ENCODE peak calls at places on chromosomes 11 and 22, in seven cellular contexts. Q is kidney, P is fibroblast of pulmonary artery, H is astrocyte of the spinal cord, G is cardiac fibroblast, J is brain microvascular endothelial cell, A is RWPE2. U is an unnamed sample.

GRCh38 chr11:12914401-12914912 is 94.7 kb upstream of the RASSF10 start:
- DNase-seq in J (no peak), Q (peak; percentile 76), H (peak; percentile 62), A (no peak), P (peak; percentile 28), G (no peak), U (peak; percentile 90)

GRCh38 chr22:40462195-40462988 is 92.0 kb downstream of the SGSM3 start:
- DNase-seq in Q (no peak), J (no peak), H (no peak), G (no peak), A (no peak), P (no peak), U (no peak)

GRCh38 chr22:38843201-38843715 is 570 bp downstream of the NPTXR start:
- DNase-seq in A (no peak), Q (no peak), P (peak; percentile 81), G (peak; percentile 55), H (peak; percentile 69), J (peak; percentile 22), U (peak; percentile 77)

GRCh38 chr22:44454113-44454769 is 43.8 kb downstream of the RTL6 start:
- DNase-seq in H (no peak), A (no peak), J (no peak), G (no peak), Q (peak; percentile 44), P (no peak), U (no peak)

GRCh38 chr11:97754976-97755375 is 1265.8 kb upstream of the CNTN5 start:
- DNase-seq in A (no peak), J (peak; percentile 20), P (no peak), G (peak; percentile 16), H (no peak), Q (no peak), U (no peak)

GRCh38 chr11:71948314-71949027 is 19.6 kb downstream of the RNF121 start:
- DNase-seq in J (no peak), P (no peak), G (no peak), Q (no peak), A (no peak), H (no peak), U (no peak)

GRCh38 chr11:75582935-75583709 is 21.1 kb downstream of the SERPINH1 start:
- DNase-seq in A (no peak), H (peak; percentile 69), Q (peak; percentile 93), J (peak; percentile 44), P (peak; percentile 61), G (peak; percentile 62), U (peak; percentile 56)

GRCh38 chr11:120137187-120137610 is 714 bp downstream of the TRIM29 start:
- DNase-seq in P (no peak), Q (no peak), J (no peak), A (peak; percentile 47), G (no peak), H (no peak), U (no peak)

GRCh38 chr22:30197389-30197788 is 49.2 kb downstream of the LIF start:
- DNase-seq in G (no peak), A (no peak), Q (no peak), H (no peak), J (no peak), P (no peak), U (no peak)

GRCh38 chr11:10395196-10395897 is 59.7 kb upstream of the AMPD3 start:
- DNase-seq in A (no peak), G (no peak), P (no peak), Q (no peak), H (no peak), J (no peak), U (no peak)

GRCh38 chr11:78860720-78861422 is 286.2 kb upstream of the NARS2 start:
- DNase-seq in A (no peak), J (peak; percentile 35), P (peak; percentile 54), G (peak; percentile 37), H (peak; percentile 23), Q (no peak), U (peak; percentile 7)

GRCh38 chr11:42171046-42171445 is 711.6 kb upstream of the LRRC4C start:
- DNase-seq in H (no peak), J (no peak), A (no peak), G (peak; percentile 5), P (peak; percentile 60), Q (no peak), U (no peak)

GRCh38 chr11:11173316-11174025 is 179.6 kb downstream of the CSNK2A3 start:
- DNase-seq in Q (no peak), G (no peak), J (no peak), A (no peak), H (no peak), P (no peak), U (no peak)

GRCh38 chr11:94849836-94850235 is 81.7 kb downstream of the AMOTL1 start:
- DNase-seq in H (peak; percentile 46), A (no peak), G (peak; percentile 11), P (peak; percentile 69), J (no peak), Q (no peak), U (peak; percentile 67)

DNA sequence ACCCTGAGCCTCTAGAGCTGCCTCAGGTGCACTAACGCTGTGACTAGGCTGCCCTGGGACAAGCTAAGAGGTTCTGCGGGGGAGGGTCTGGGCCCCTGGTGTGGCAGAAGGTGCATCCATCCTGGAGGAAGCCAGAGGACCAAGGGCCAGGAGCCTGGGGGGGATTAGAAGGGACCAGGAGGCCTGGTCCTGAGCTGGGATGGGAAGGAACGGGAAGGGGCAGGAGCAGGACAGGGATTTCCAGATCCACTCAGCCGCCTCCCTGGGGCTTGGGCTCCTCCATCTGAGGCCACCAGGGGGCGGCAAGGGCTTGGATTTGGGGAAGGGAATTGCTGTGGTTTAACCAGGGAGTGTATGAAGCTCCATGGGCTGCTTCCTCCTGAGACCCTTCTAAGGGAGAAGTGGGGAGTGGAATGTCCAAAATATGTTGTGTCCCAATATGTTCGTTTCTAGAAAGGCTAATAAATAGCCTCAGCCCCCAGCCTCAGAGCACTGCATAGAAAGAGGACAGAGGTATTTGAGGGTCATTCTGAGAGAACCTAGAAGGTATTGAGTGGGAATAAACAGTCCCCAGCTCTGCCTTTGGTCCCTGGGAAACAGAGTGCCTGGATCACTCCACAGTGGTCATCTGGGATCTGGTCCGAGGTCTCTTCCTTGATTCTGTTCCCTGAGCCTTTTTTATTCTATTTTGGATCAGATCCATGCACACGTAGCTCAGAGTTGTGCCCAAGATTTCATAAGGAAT is 17.4 kb upstream of the PRAME start:
- DNase-seq in H (peak; percentile 27), J (peak; percentile 45), G (peak; percentile 54), Q (no peak), P (peak; percentile 52), A (no peak), U (peak; percentile 74)
- TF ChIP-seq CTCF in H (peak; percentile 92), J (peak; percentile 93), G (peak; percentile 96), Q (peak; percentile 61), P (peak; percentile 91), A (peak; percentile 77), U (peak; percentile 93)

DNA sequence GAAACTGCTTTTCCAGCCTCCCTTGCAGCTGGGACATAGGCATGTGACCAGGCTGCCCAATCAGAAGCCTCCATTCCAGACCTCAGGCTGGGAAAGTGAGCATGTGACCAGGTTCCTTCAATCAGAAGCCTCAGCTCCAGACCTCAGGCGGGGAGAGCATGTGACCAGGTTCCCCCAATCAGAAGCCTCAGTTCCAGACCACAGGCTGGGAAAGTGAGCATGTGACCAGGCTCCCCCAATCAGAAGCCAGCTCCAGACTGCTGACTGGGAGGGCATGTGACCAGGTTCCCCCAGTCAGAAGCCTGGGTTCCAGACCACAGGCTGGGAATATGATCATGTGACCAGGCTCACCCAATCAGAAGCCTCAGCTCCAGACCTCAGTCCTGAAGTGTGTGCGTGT is 11.7 kb upstream of the IL2RB start:
- DNase-seq in G (peak; percentile 26), Q (peak; percentile 26), J (no peak), H (no peak), P (no peak), A (no peak), U (no peak)
- H3K4me3 ChIP-seq in G (no peak overlapping the region), Q (no peak overlapping the region), J (no peak overlapping the region), H (no peak overlapping the region), P (no peak overlapping the region), A (no peak overlapping the region), U (no peak overlapping the region)

GRCh38 chr22:24878969-24879368 is 67.5 kb downstream of the LHFPL7 start:
- DNase-seq in A (no peak), P (no peak), J (no peak), H (no peak), Q (no peak), G (no peak), U (no peak)

GRCh38 chr22:24871611-24872205 is 65.7 kb downstream of the SGSM1 start:
- DNase-seq in H (no peak), G (no peak), A (no peak), J (no peak), P (no peak), Q (no peak), U (no peak)

GRCh38 chr22:24875862-24876506 is 70.0 kb downstream of the SGSM1 start:
- DNase-seq in G (peak; percentile 23), Q (no peak), A (no peak), P (peak; percentile 46), H (no peak), J (no peak), U (no peak)

DNA sequence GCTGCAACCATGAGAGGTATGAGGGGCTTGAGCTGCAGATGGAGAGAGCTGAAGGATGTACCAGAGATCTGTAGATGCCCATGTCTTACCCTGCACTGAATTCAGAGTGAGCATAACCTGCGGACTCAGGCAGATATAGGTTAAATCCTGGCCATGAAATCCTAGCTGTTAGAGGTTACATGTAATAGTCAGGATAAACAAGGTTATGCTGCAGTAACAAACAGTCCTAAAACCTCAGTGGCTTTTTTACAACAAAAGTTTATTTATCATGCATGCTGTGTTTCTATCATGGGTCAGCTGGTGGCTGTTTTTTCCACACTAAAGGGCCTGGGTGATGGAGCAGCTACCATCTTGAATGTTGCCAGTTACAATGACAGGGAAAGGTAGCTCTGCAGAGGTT is 69.8 kb downstream of the LHFPL7 start:
- DNase-seq in A (no peak), G (no peak), P (no peak), J (no peak), Q (no peak), H (no peak), U (no peak)
- TF ChIP-seq CTCF in A (no peak), G (no peak), P (no peak), J (no peak), Q (no peak), H (no peak), U (no peak)

GRCh38 chr11:9230291-9230690 is 34.9 kb downstream of the DENND5A start:
- DNase-seq in H (no peak), J (no peak), Q (no peak), P (no peak), A (no peak), G (peak; percentile 33), U (no peak)

GRCh38 chr11:9232482-9232881 is 32.7 kb downstream of the DENND5A start:
- DNase-seq in A (no peak), Q (no peak), G (no peak), P (no peak), H (no peak), J (no peak), U (no peak)

GRCh38 chr11:9226514-9226913 is 38.6 kb downstream of the DENND5A start:
- DNase-seq in G (no peak), A (no peak), H (no peak), J (no peak), Q (no peak), P (no peak), U (no peak)

GRCh38 chr11:9228086-9228485 is 37.1 kb downstream of the DENND5A start:
- DNase-seq in Q (no peak), P (no peak), H (no peak), J (no peak), G (no peak), A (no peak), U (no peak)

DNA sequence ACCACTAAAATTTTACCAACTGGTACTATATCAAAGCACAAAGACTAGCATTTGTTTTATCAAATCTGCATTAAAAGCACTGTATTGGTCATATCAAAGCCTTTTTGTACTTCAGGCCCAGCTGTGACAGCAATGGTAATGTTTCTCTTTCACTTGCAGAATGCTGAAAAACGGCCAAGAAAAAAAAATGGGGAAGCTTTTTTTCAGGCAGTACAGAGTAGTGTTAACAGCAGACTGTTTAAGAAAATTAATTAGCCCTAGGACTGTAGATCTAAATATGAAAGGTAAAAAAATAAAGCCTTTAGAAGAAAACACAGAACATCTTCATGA is 33.3 kb downstream of the DENND5A start:
- DNase-seq in J (peak; percentile 36), H (peak; percentile 82), Q (no peak), G (peak; percentile 66), A (no peak), P (peak; percentile 67), U (peak; percentile 60)
- H3K4me3 ChIP-seq in J (no peak overlapping the region), H (no peak overlapping the region), Q (peak overlapping the region; percentile 23), G (peak overlapping the region; percentile 1), A (no peak overlapping the region), P (peak overlapping the region; percentile 17), U (no peak overlapping the region)

U was measured in foreskin fibroblast.